ENCODE peak calls at places on chromosomes 6 and 20, in nine cellular contexts. Z is breast epithelium; H is colonic mucosa; R is activated CD4-positive, alpha-beta T cell treated with anti-CD3 and anti-CD28 coated beads for 4 hours; E is left ventricle myocardium superior; B is AG09309; U is hepatocyte; S is HT1080; K is effector memory CD4-positive, alpha-beta T cell. F is an unnamed sample.

GRCh38 chr6:144179237-144179636 is 28.9 kb downstream of the STX11 start:
- DNase-seq in Z (no peak), H (no peak), R (no peak), E (no peak), B (no peak), U (no peak), S (no peak), K (no peak), F (no peak)

GRCh38 chr6:90168693-90169131 is 127.9 kb downstream of the BACH2 start:
- DNase-seq in Z (no peak), H (no peak), R (no peak), E (no peak), B (no peak), U (no peak), S (peak), K (no peak), F (no peak)

GRCh38 chr6:104548297-104548696 is 311.4 kb downstream of the HACE1 start:
- DNase-seq in Z (no peak), H (no peak), R (no peak), E (no peak), B (no peak), U (no peak), S (peak), K (no peak), F (no peak)

GRCh38 chr6:78487401-78487800 is 379.9 kb upstream of the IRAK1BP1 start:
- DNase-seq in Z (no peak), H (no peak), R (no peak), E (no peak), B (no peak), U (no peak), S (peak), K (no peak), F (no peak)

GRCh38 chr6:105424177-105424783 is 21.4 kb upstream of the PREP start:
- DNase-seq in Z (no peak), H (peak), R (peak), E (no peak), B (no peak), U (peak), S (peak), K (peak), F (no peak)

GRCh38 chr6:37187321-37188022 is 17.5 kb downstream of the PIM1 start:
- DNase-seq in Z (no peak), H (no peak), R (no peak), E (no peak), B (no peak), U (no peak), S (no peak), K (no peak), F (no peak)

GRCh38 chr6:111253999-111254778 is 166.9 kb downstream of the SLC16A10 start:
- DNase-seq in Z (no peak), H (no peak), R (no peak), E (no peak), B (no peak), U (no peak), S (no peak), K (no peak), F (no peak)

GRCh38 chr6:14354919-14355572 is 237.5 kb downstream of the CD83 start:
- DNase-seq in Z (no peak), H (peak), R (peak), E (peak), B (peak), U (peak), S (peak), K (no peak), F (no peak)

GRCh38 chr6:106199998-106200397 is 113.9 kb downstream of the PRDM1 start:
- DNase-seq in Z (no peak), H (no peak), R (no peak), E (no peak), B (peak), U (no peak), S (peak), K (no peak), F (no peak)

GRCh38 chr6:117404548-117404947 is 21.2 kb downstream of the ROS1 start:
- DNase-seq in Z (no peak), H (no peak), R (no peak), E (no peak), B (no peak), U (no peak), S (no peak), K (no peak), F (no peak)

GRCh38 chr6:40066372-40066771 is 132.1 kb upstream of the MOCS1 start:
- DNase-seq in Z (no peak), H (no peak), R (no peak), E (no peak), B (no peak), U (no peak), S (no peak), K (no peak), F (no peak)

GRCh38 chr6:18101873-18102272 is 20.6 kb downstream of the NHLRC1 start:
- DNase-seq in Z (no peak), H (no peak), R (no peak), E (no peak), B (no peak), U (no peak), S (no peak), K (no peak), F (no peak)

GRCh38 chr6:1838604-1839003 is 228.9 kb downstream of the FOXC1 start:
- DNase-seq in Z (no peak), H (no peak), R (no peak), E (no peak), B (no peak), U (no peak), S (peak), K (no peak), F (no peak)

GRCh38 chr20:25500880-25501351 is 84.4 kb downstream of the NINL start:
- DNase-seq in Z (no peak), H (no peak), R (no peak), E (no peak), B (no peak), U (no peak), S (no peak), K (no peak), F (no peak)

GRCh38 chr20:55538261-55538908 is 466.9 kb downstream of the CBLN4 start:
- DNase-seq in Z (no peak), H (no peak), R (no peak), E (no peak), B (no peak), U (no peak), S (peak), K (no peak), F (no peak)

GRCh38 chr6:135282425-135282824 is 101.3 kb downstream of the MYB start:
- DNase-seq in Z (no peak), H (no peak), R (no peak), E (no peak), B (no peak), U (no peak), S (no peak), K (no peak), F (no peak)

GRCh38 chr20:50146732-50147662 is 6.5 kb downstream of the PEDS1 start:
- DNase-seq in Z (no peak), H (peak), R (peak), E (peak), B (no peak), U (no peak), S (peak), K (peak), F (peak)

GRCh38 chr20:21342656-21343345 is 39.7 kb downstream of the XRN2 start:
- DNase-seq in Z (no peak), H (no peak), R (no peak), E (no peak), B (no peak), U (no peak), S (no peak), K (no peak), F (no peak)

GRCh38 chr6:159043236-159043635 is 1.6 kb downstream of the TAGAP start:
- DNase-seq in Z (no peak), H (peak), R (no peak), E (no peak), B (no peak), U (no peak), S (no peak), K (no peak), F (no peak)

GRCh38 chr6:73088138-73088813 is 137.0 kb downstream of the KHDC1L start:
- DNase-seq in Z (no peak), H (no peak), R (no peak), E (no peak), B (no peak), U (no peak), S (no peak), K (no peak), F (peak)

GRCh38 chr6:127341471-127342202 is 1.8 kb downstream of the ECHDC1 start:
- DNase-seq in Z (no peak), H (no peak), R (no peak), E (no peak), B (no peak), U (no peak), S (no peak), K (no peak), F (no peak)

GRCh38 chr6:42302441-42302840 is 84.8 kb upstream of the MRPS10 start:
- DNase-seq in Z (no peak), H (no peak), R (no peak), E (no peak), B (no peak), U (no peak), S (no peak), K (no peak), F (no peak)

GRCh38 chr6:163489584-163489983 is 75.1 kb downstream of the QKI start:
- DNase-seq in Z (no peak), H (no peak), R (no peak), E (no peak), B (peak), U (no peak), S (peak), K (no peak), F (no peak)

GRCh38 chr20:19889011-19889953 is 127.9 kb upstream of the NAA20 start:
- DNase-seq in Z (peak), H (peak), R (no peak), E (peak), B (peak), U (peak), S (peak), K (no peak), F (no peak)

GRCh38 chr6:166464418-166465400 is 82.0 kb upstream of the MPC1 start:
- DNase-seq in Z (no peak), H (no peak), R (no peak), E (no peak), B (no peak), U (no peak), S (no peak), K (no peak), F (no peak)

GRCh38 chr6:107046316-107046715 is 18.3 kb downstream of the MTRES1 start:
- DNase-seq in Z (no peak), H (no peak), R (no peak), E (no peak), B (no peak), U (no peak), S (no peak), K (no peak), F (no peak)

GRCh38 chr6:2973656-2974055 is 2.3 kb upstream of the SERPINB6 start:
- DNase-seq in Z (no peak), H (peak), R (no peak), E (no peak), B (no peak), U (no peak), S (no peak), K (no peak), F (no peak)

GRCh38 chr6:107786709-107787588 is 37.2 kb downstream of the SCML4 start:
- DNase-seq in Z (no peak), H (no peak), R (peak), E (no peak), B (no peak), U (no peak), S (no peak), K (no peak), F (peak)

GRCh38 chr6:144279484-144280150 is 5.5 kb upstream of the UTRN start:
- DNase-seq in Z (no peak), H (no peak), R (no peak), E (no peak), B (no peak), U (no peak), S (no peak), K (no peak), F (no peak)